ENCODE peak calls at places on chromosomes 16 and 17, in seven cellular contexts. One of them, this sample, is unnamed.

GRCh38 chr16:87583453-87584131 is 18.7 kb upstream of the JPH3 start:
- DNase-seq in mucosa of descending colon: no peak
- DNase-seq in fibroblast of mammary gland: peak
- DNase-seq in brain microvascular endothelial cell: peak
- DNase-seq in left ventricle myocardium inferior: no peak
- DNase-seq in BE2C: no peak
- DNase-seq in IMR-90: peak
- DNase-seq in this sample: peak

GRCh38 chr16:47507701-47508100 is 46.6 kb downstream of the PHKB start:
- DNase-seq in mucosa of descending colon: no peak
- DNase-seq in fibroblast of mammary gland: no peak
- DNase-seq in brain microvascular endothelial cell: no peak
- DNase-seq in left ventricle myocardium inferior: no peak
- DNase-seq in BE2C: no peak
- DNase-seq in IMR-90: peak
- DNase-seq in this sample: no peak

GRCh38 chr16:19555938-19556778 is 655 bp downstream of the VPS35L start:
- DNase-seq in mucosa of descending colon: no peak
- DNase-seq in fibroblast of mammary gland: peak
- DNase-seq in brain microvascular endothelial cell: peak
- DNase-seq in left ventricle myocardium inferior: no peak
- DNase-seq in BE2C: peak
- DNase-seq in IMR-90: peak
- DNase-seq in this sample: peak

GRCh38 chr17:34126496-34126895 is 128.6 kb upstream of the CCL2 start:
- DNase-seq in mucosa of descending colon: no peak
- DNase-seq in fibroblast of mammary gland: no peak
- DNase-seq in brain microvascular endothelial cell: no peak
- DNase-seq in left ventricle myocardium inferior: no peak
- DNase-seq in BE2C: no peak
- DNase-seq in IMR-90: no peak
- DNase-seq in this sample: no peak

GRCh38 chr17:69870091-69870530 is 204.9 kb upstream of the KCNJ16 start:
- DNase-seq in mucosa of descending colon: no peak
- DNase-seq in fibroblast of mammary gland: peak
- DNase-seq in brain microvascular endothelial cell: peak
- DNase-seq in left ventricle myocardium inferior: no peak
- DNase-seq in BE2C: no peak
- DNase-seq in IMR-90: peak
- DNase-seq in this sample: peak

GRCh38 chr16:65876200-65876498 is 490.3 kb upstream of the CDH5 start:
- DNase-seq in mucosa of descending colon: no peak
- DNase-seq in fibroblast of mammary gland: peak
- DNase-seq in brain microvascular endothelial cell: no peak
- DNase-seq in left ventricle myocardium inferior: no peak
- DNase-seq in BE2C: no peak
- DNase-seq in IMR-90: peak
- DNase-seq in this sample: no peak

GRCh38 chr17:63419949-63420867 is 25.9 kb downstream of the CYB561 start:
- DNase-seq in mucosa of descending colon: no peak
- DNase-seq in fibroblast of mammary gland: no peak
- DNase-seq in brain microvascular endothelial cell: no peak
- DNase-seq in left ventricle myocardium inferior: no peak
- DNase-seq in BE2C: no peak
- DNase-seq in IMR-90: no peak
- DNase-seq in this sample: no peak

GRCh38 chr16:55189975-55190636 is 133.9 kb upstream of the IRX6 start:
- DNase-seq in mucosa of descending colon: no peak
- DNase-seq in fibroblast of mammary gland: no peak
- DNase-seq in brain microvascular endothelial cell: no peak
- DNase-seq in left ventricle myocardium inferior: no peak
- DNase-seq in BE2C: no peak
- DNase-seq in IMR-90: no peak
- DNase-seq in this sample: no peak

GRCh38 chr16:73601911-73602310 is 554.0 kb upstream of the ZFHX3 start:
- DNase-seq in mucosa of descending colon: no peak
- DNase-seq in fibroblast of mammary gland: no peak
- DNase-seq in brain microvascular endothelial cell: no peak
- DNase-seq in left ventricle myocardium inferior: no peak
- DNase-seq in BE2C: no peak
- DNase-seq in IMR-90: no peak
- DNase-seq in this sample: no peak

GRCh38 chr17:30174556-30174955 is 57.9 kb downstream of the NSRP1 start:
- DNase-seq in mucosa of descending colon: no peak
- DNase-seq in fibroblast of mammary gland: no peak
- DNase-seq in brain microvascular endothelial cell: no peak
- DNase-seq in left ventricle myocardium inferior: no peak
- DNase-seq in BE2C: no peak
- DNase-seq in IMR-90: no peak
- DNase-seq in this sample: no peak

GRCh38 chr16:78227855-78228254 is 128.4 kb downstream of the WWOX start:
- DNase-seq in mucosa of descending colon: no peak
- DNase-seq in fibroblast of mammary gland: no peak
- DNase-seq in brain microvascular endothelial cell: no peak
- DNase-seq in left ventricle myocardium inferior: no peak
- DNase-seq in BE2C: no peak
- DNase-seq in IMR-90: no peak
- DNase-seq in this sample: no peak

GRCh38 chr17:69431835-69432234 is 17.3 kb downstream of the MAP2K6 start:
- DNase-seq in mucosa of descending colon: no peak
- DNase-seq in fibroblast of mammary gland: no peak
- DNase-seq in brain microvascular endothelial cell: no peak
- DNase-seq in left ventricle myocardium inferior: no peak
- DNase-seq in BE2C: no peak
- DNase-seq in IMR-90: no peak
- DNase-seq in this sample: no peak

GRCh38 chr16:77236063-77236511 is 36.9 kb downstream of the SYCE1L start:
- DNase-seq in mucosa of descending colon: peak
- DNase-seq in fibroblast of mammary gland: peak
- DNase-seq in brain microvascular endothelial cell: peak
- DNase-seq in left ventricle myocardium inferior: peak
- DNase-seq in BE2C: peak
- DNase-seq in IMR-90: peak
- DNase-seq in this sample: peak

GRCh38 chr17:49741009-49741691 is 22.8 kb downstream of the FAM117A start:
- DNase-seq in mucosa of descending colon: no peak
- DNase-seq in fibroblast of mammary gland: peak
- DNase-seq in brain microvascular endothelial cell: no peak
- DNase-seq in left ventricle myocardium inferior: no peak
- DNase-seq in BE2C: no peak
- DNase-seq in IMR-90: peak
- DNase-seq in this sample: no peak

GRCh38 chr16:24734382-24734781 is 4.9 kb downstream of the TNRC6A start:
- DNase-seq in mucosa of descending colon: no peak
- DNase-seq in fibroblast of mammary gland: peak
- DNase-seq in brain microvascular endothelial cell: no peak
- DNase-seq in left ventricle myocardium inferior: no peak
- DNase-seq in BE2C: no peak
- DNase-seq in IMR-90: peak
- DNase-seq in this sample: peak

GRCh38 chr16:12646490-12647274 is 157.0 kb downstream of the CPPED1 start:
- DNase-seq in mucosa of descending colon: no peak
- DNase-seq in fibroblast of mammary gland: peak
- DNase-seq in brain microvascular endothelial cell: peak
- DNase-seq in left ventricle myocardium inferior: no peak
- DNase-seq in BE2C: no peak
- DNase-seq in IMR-90: no peak
- DNase-seq in this sample: peak

GRCh38 chr16:35523991-35524390 is 2064.6 kb downstream of the TP53TG3F start:
- DNase-seq in mucosa of descending colon: no peak
- DNase-seq in fibroblast of mammary gland: no peak
- DNase-seq in brain microvascular endothelial cell: no peak
- DNase-seq in left ventricle myocardium inferior: no peak
- DNase-seq in BE2C: no peak
- DNase-seq in IMR-90: no peak
- DNase-seq in this sample: no peak

DNA sequence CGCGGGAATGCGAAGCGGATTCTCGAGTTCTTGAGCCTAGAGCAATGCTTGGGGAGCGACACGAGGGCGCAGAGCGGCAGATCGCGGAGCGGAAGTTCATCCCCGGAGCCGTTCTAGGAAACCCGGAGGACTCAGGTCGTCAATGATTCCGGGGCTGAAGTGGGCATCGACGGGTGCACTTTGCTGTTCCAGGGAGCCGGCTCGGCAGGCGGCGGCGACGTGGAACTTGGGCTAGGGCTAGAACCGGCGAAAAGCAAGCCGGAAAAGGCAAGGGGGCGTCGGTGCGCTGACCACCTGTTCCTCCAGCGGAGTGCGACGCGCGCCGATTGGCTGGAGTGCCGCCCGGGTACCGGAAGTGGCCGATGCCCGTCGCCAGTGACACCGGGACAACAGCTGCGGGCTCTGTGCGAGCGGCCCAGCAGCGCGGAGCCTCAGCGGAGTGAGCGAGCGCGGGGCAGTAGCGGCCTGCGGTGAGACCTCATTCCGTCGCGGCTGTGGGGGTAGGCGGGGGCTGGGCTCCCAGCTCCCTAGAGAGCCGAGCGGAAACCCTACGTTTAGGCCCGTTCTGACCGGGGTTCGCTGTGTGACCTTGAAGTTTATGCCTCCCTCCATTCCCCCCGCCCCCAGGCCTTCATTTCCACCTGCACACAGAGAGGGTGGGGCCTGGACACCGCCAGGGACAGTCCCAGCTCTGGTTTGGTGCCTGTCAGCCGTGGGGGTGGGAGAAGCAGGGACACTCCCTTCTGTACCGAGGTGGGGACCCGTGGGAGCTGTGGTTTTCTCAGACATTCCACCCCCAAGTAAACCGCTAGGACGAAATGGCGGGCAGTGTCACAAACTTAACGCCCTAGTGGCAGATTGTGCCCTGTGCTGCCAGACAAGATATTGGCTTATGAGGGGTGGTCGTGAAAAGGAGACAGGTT is at the start of gene ZFP3:
- DNase-seq in mucosa of descending colon: peak
- DNase-seq in fibroblast of mammary gland: peak
- DNase-seq in brain microvascular endothelial cell: peak
- DNase-seq in left ventricle myocardium inferior: peak
- DNase-seq in BE2C: peak
- DNase-seq in IMR-90: peak
- DNase-seq in this sample: peak
- H3K4me3 ChIP-seq in mucosa of descending colon: peak
- H3K4me3 ChIP-seq in fibroblast of mammary gland: peak
- H3K4me3 ChIP-seq in brain microvascular endothelial cell: peak
- H3K4me3 ChIP-seq in left ventricle myocardium inferior: peak
- H3K4me3 ChIP-seq in BE2C: peak
- H3K4me3 ChIP-seq in IMR-90: peak
- H3K4me3 ChIP-seq in this sample: peak

GRCh38 chr17:71085238-71086033 is 916.1 kb downstream of the KCNJ2 start:
- DNase-seq in mucosa of descending colon: no peak
- DNase-seq in fibroblast of mammary gland: peak
- DNase-seq in brain microvascular endothelial cell: no peak
- DNase-seq in left ventricle myocardium inferior: no peak
- DNase-seq in BE2C: peak
- DNase-seq in IMR-90: no peak
- DNase-seq in this sample: no peak
- TF ChIP-seq CTCF in mucosa of descending colon: no peak
- TF ChIP-seq CTCF in fibroblast of mammary gland: peak
- TF ChIP-seq CTCF in brain microvascular endothelial cell: peak
- TF ChIP-seq CTCF in left ventricle myocardium inferior: no peak
- TF ChIP-seq CTCF in BE2C: peak
- TF ChIP-seq CTCF in IMR-90: peak
- TF ChIP-seq CTCF in this sample: peak

GRCh38 chr17:17669851-17670232 is 11.4 kb upstream of the RAI1 start:
- DNase-seq in mucosa of descending colon: no peak
- DNase-seq in fibroblast of mammary gland: no peak
- DNase-seq in brain microvascular endothelial cell: no peak
- DNase-seq in left ventricle myocardium inferior: no peak
- DNase-seq in BE2C: no peak
- DNase-seq in IMR-90: no peak
- DNase-seq in this sample: no peak

GRCh38 chr17:17675416-17675815 is 5.8 kb upstream of the RAI1 start:
- DNase-seq in mucosa of descending colon: no peak
- DNase-seq in fibroblast of mammary gland: no peak
- DNase-seq in brain microvascular endothelial cell: no peak
- DNase-seq in left ventricle myocardium inferior: no peak
- DNase-seq in BE2C: no peak
- DNase-seq in IMR-90: no peak
- DNase-seq in this sample: no peak

GRCh38 chr17:17670701-17671319 is 10.4 kb upstream of the RAI1 start:
- DNase-seq in mucosa of descending colon: no peak
- DNase-seq in fibroblast of mammary gland: no peak
- DNase-seq in brain microvascular endothelial cell: no peak
- DNase-seq in left ventricle myocardium inferior: no peak
- DNase-seq in BE2C: no peak
- DNase-seq in IMR-90: no peak
- DNase-seq in this sample: no peak

GRCh38 chr17:17671369-17672119 is 9.7 kb upstream of the RAI1 start:
- DNase-seq in mucosa of descending colon: peak
- DNase-seq in fibroblast of mammary gland: no peak
- DNase-seq in brain microvascular endothelial cell: no peak
- DNase-seq in left ventricle myocardium inferior: no peak
- DNase-seq in BE2C: no peak
- DNase-seq in IMR-90: no peak
- DNase-seq in this sample: no peak

GRCh38 chr17:17672453-17673368 is 8.5 kb upstream of the RAI1 start:
- DNase-seq in mucosa of descending colon: no peak
- DNase-seq in fibroblast of mammary gland: no peak
- DNase-seq in brain microvascular endothelial cell: no peak
- DNase-seq in left ventricle myocardium inferior: no peak
- DNase-seq in BE2C: no peak
- DNase-seq in IMR-90: no peak
- DNase-seq in this sample: no peak
- H3K4me3 ChIP-seq in mucosa of descending colon: no peak
- H3K4me3 ChIP-seq in fibroblast of mammary gland: no peak
- H3K4me3 ChIP-seq in brain microvascular endothelial cell: no peak
- H3K4me3 ChIP-seq in left ventricle myocardium inferior: no peak
- H3K4me3 ChIP-seq in BE2C: no peak
- H3K4me3 ChIP-seq in IMR-90: no peak
- H3K4me3 ChIP-seq in this sample: no peak

DNA sequence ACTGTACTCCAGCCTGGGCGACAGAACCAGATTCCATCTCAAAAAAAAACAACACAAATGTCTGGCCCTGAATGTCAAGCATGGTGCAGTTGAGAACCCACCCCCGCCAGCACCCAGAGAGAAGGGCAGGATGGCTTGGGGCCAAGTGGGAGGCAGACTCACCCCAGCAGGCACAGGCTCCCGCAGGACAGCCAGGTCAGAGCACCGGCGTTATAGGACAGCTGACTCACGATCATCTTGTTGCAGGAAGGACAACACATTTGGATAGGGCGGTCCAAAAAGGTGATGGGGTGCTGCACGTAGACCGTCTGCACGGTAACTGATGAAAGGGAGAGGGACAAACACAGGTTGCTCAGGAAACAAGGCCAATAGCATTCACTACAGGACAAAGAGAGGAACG is 33.3 kb downstream of the LITAF start:
- DNase-seq in mucosa of descending colon: no peak
- DNase-seq in fibroblast of mammary gland: no peak
- DNase-seq in brain microvascular endothelial cell: no peak
- DNase-seq in left ventricle myocardium inferior: no peak
- DNase-seq in BE2C: no peak
- DNase-seq in IMR-90: no peak
- DNase-seq in this sample: no peak
- TF ChIP-seq CTCF in mucosa of descending colon: no peak
- TF ChIP-seq CTCF in fibroblast of mammary gland: no peak
- TF ChIP-seq CTCF in brain microvascular endothelial cell: no peak
- TF ChIP-seq CTCF in left ventricle myocardium inferior: no peak
- TF ChIP-seq CTCF in BE2C: no peak
- TF ChIP-seq CTCF in IMR-90: no peak
- TF ChIP-seq CTCF in this sample: no peak